ENCODE peak calls at places on chromosome 12, in five cellular contexts. F is transverse colon, B is HEK293T, V is kidney tubule cell, N is NCI-H2081. T is an unnamed sample.

GRCh38 chr12:111330800-111331752 is 37.8 kb downstream of the PHETA1 start:
- DNase-seq in F (no peak), B (peak), V (peak), N (peak), T (no peak)

GRCh38 chr12:15192721-15193120 is 28.5 kb downstream of the RERG start:
- DNase-seq in F (no peak), B (no peak), V (no peak), N (no peak), T (no peak)

GRCh38 chr12:26691234-26691970 is 141.6 kb downstream of the ITPR2 start:
- DNase-seq in F (no peak), B (peak), V (peak), N (peak), T (no peak)

GRCh38 chr12:118436002-118436724 is 59.8 kb downstream of the SUDS3 start:
- DNase-seq in F (no peak), B (no peak), V (no peak), N (no peak), T (no peak)

GRCh38 chr12:25364529-25365339 is 114.0 kb upstream of the KRAS start:
- DNase-seq in F (no peak), B (no peak), V (no peak), N (peak), T (peak)

GRCh38 chr12:100494026-100494425 is 20.4 kb downstream of the NR1H4 start:
- DNase-seq in F (no peak), B (no peak), V (no peak), N (no peak), T (no peak)

GRCh38 chr12:42091769-42092168 is 52.9 kb downstream of the GXYLT1 start:
- DNase-seq in F (no peak), B (no peak), V (peak), N (no peak), T (no peak)

GRCh38 chr12:93776581-93777018 is 99.4 kb downstream of the CRADD start:
- DNase-seq in F (no peak), B (no peak), V (peak), N (no peak), T (no peak)

GRCh38 chr12:49277466-49277865 is 12.6 kb downstream of the TUBA1C start:
- DNase-seq in F (no peak), B (no peak), V (no peak), N (no peak), T (no peak)

GRCh38 chr12:62933871-62934798 is 815 bp downstream of the PPM1H start:
- DNase-seq in F (peak), B (peak), V (peak), N (peak), T (peak)

GRCh38 chr12:30982413-30982812 is 55.9 kb downstream of the TSPAN11 start:
- DNase-seq in F (no peak), B (no peak), V (no peak), N (no peak), T (no peak)

GRCh38 chr12:39440781-39441180 is 2.1 kb downstream of the KIF21A start:
- DNase-seq in F (no peak), B (no peak), V (peak), N (peak), T (peak)

GRCh38 chr12:120628919-120629318 is 11.5 kb upstream of the CABP1 start:
- DNase-seq in F (peak), B (no peak), V (no peak), N (no peak), T (peak)

GRCh38 chr12:62259311-62259992 is 752 bp upstream of the USP15 start:
- DNase-seq in F (peak), B (no peak), V (peak), N (peak), T (no peak)

GRCh38 chr12:104177663-104178501 is 37.7 kb upstream of the TXNRD1 start:
- DNase-seq in F (peak), B (no peak), V (peak), N (no peak), T (peak)

GRCh38 chr12:30822385-30823139 is 67.8 kb upstream of the CAPRIN2 start:
- DNase-seq in F (peak), B (no peak), V (peak), N (no peak), T (peak)

GRCh38 chr12:9404469-9405260 is 196.5 kb upstream of the PZP start:
- DNase-seq in F (no peak), B (no peak), V (no peak), N (no peak), T (no peak)

GRCh38 chr12:119322324-119322723 is 12.2 kb upstream of the CCDC60 start:
- DNase-seq in F (peak), B (no peak), V (no peak), N (no peak), T (no peak)

T was measured in testis.